ENCODE peak calls at places on chromosomes 13 and 19, in seven cellular contexts. One of them, this sample, is unnamed.

GRCh38 chr13:28754698-28755545 is 36.2 kb upstream of the SLC46A3 start:
- DNase-seq in NCI-H2081: no peak
- DNase-seq in H7: peak
- DNase-seq in amniotic stem cell: no peak
- DNase-seq in CD8-positive, alpha-beta T cell: no peak
- DNase-seq in HTR-8/SVneo: no peak
- DNase-seq in NCI-H460: no peak
- DNase-seq in this sample: no peak

GRCh38 chr13:42652642-42653415 is 78.9 kb downstream of the TNFSF11 start:
- DNase-seq in NCI-H2081: no peak
- DNase-seq in H7: no peak
- DNase-seq in amniotic stem cell: no peak
- DNase-seq in CD8-positive, alpha-beta T cell: no peak
- DNase-seq in HTR-8/SVneo: no peak
- DNase-seq in NCI-H460: no peak
- DNase-seq in this sample: no peak

GRCh38 chr13:37289212-37289935 is 183.9 kb upstream of the CSNK1A1L start:
- DNase-seq in NCI-H2081: no peak
- DNase-seq in H7: no peak
- DNase-seq in amniotic stem cell: no peak
- DNase-seq in CD8-positive, alpha-beta T cell: no peak
- DNase-seq in HTR-8/SVneo: no peak
- DNase-seq in NCI-H460: no peak
- DNase-seq in this sample: no peak

GRCh38 chr19:17415107-17415506 is 4.7 kb upstream of the MVB12A start:
- DNase-seq in NCI-H2081: no peak
- DNase-seq in H7: peak
- DNase-seq in amniotic stem cell: no peak
- DNase-seq in CD8-positive, alpha-beta T cell: no peak
- DNase-seq in HTR-8/SVneo: no peak
- DNase-seq in NCI-H460: no peak
- DNase-seq in this sample: no peak

GRCh38 chr19:16268676-16269319 is 55.8 kb upstream of the KLF2 start:
- DNase-seq in NCI-H2081: no peak
- DNase-seq in H7: no peak
- DNase-seq in amniotic stem cell: no peak
- DNase-seq in CD8-positive, alpha-beta T cell: peak
- DNase-seq in HTR-8/SVneo: no peak
- DNase-seq in NCI-H460: no peak
- DNase-seq in this sample: no peak

GRCh38 chr19:15248648-15249559 is 16.7 kb upstream of the EPHX3 start:
- DNase-seq in NCI-H2081: no peak
- DNase-seq in H7: no peak
- DNase-seq in amniotic stem cell: peak
- DNase-seq in CD8-positive, alpha-beta T cell: no peak
- DNase-seq in HTR-8/SVneo: peak
- DNase-seq in NCI-H460: peak
- DNase-seq in this sample: no peak

GRCh38 chr13:97302611-97303010 is 80.5 kb downstream of the MBNL2 start:
- DNase-seq in NCI-H2081: no peak
- DNase-seq in H7: no peak
- DNase-seq in amniotic stem cell: no peak
- DNase-seq in CD8-positive, alpha-beta T cell: no peak
- DNase-seq in HTR-8/SVneo: no peak
- DNase-seq in NCI-H460: no peak
- DNase-seq in this sample: no peak

GRCh38 chr19:18320865-18321728 is 1.8 kb downstream of the LSM4 start:
- DNase-seq in NCI-H2081: no peak
- DNase-seq in H7: no peak
- DNase-seq in amniotic stem cell: no peak
- DNase-seq in CD8-positive, alpha-beta T cell: no peak
- DNase-seq in HTR-8/SVneo: no peak
- DNase-seq in NCI-H460: no peak
- DNase-seq in this sample: no peak

GRCh38 chr19:49921871-49922755 is 6.9 kb upstream of the ATF5 start:
- DNase-seq in NCI-H2081: no peak
- DNase-seq in H7: peak
- DNase-seq in amniotic stem cell: peak
- DNase-seq in CD8-positive, alpha-beta T cell: no peak
- DNase-seq in HTR-8/SVneo: no peak
- DNase-seq in NCI-H460: no peak
- DNase-seq in this sample: no peak

GRCh38 chr19:33408116-33408515 is 34.6 kb downstream of the CEBPG start:
- DNase-seq in NCI-H2081: no peak
- DNase-seq in H7: no peak
- DNase-seq in amniotic stem cell: no peak
- DNase-seq in CD8-positive, alpha-beta T cell: no peak
- DNase-seq in HTR-8/SVneo: no peak
- DNase-seq in NCI-H460: no peak
- DNase-seq in this sample: no peak

GRCh38 chr13:56528040-56528760 is 612.5 kb upstream of the PRR20A start:
- DNase-seq in NCI-H2081: peak
- DNase-seq in H7: no peak
- DNase-seq in amniotic stem cell: no peak
- DNase-seq in CD8-positive, alpha-beta T cell: no peak
- DNase-seq in HTR-8/SVneo: no peak
- DNase-seq in NCI-H460: no peak
- DNase-seq in this sample: peak

GRCh38 chr19:33440241-33440640 is 66.7 kb downstream of the CEBPG start:
- DNase-seq in NCI-H2081: no peak
- DNase-seq in H7: no peak
- DNase-seq in amniotic stem cell: no peak
- DNase-seq in CD8-positive, alpha-beta T cell: no peak
- DNase-seq in HTR-8/SVneo: no peak
- DNase-seq in NCI-H460: no peak
- DNase-seq in this sample: no peak

GRCh38 chr19:55452381-55453325 is 8.8 kb downstream of the ISOC2 start:
- DNase-seq in NCI-H2081: peak
- DNase-seq in H7: peak
- DNase-seq in amniotic stem cell: no peak
- DNase-seq in CD8-positive, alpha-beta T cell: peak
- DNase-seq in HTR-8/SVneo: peak
- DNase-seq in NCI-H460: peak
- DNase-seq in this sample: no peak

GRCh38 chr19:5290336-5291262 is 50.0 kb downstream of the PTPRS start:
- DNase-seq in NCI-H2081: no peak
- DNase-seq in H7: peak
- DNase-seq in amniotic stem cell: no peak
- DNase-seq in CD8-positive, alpha-beta T cell: no peak
- DNase-seq in HTR-8/SVneo: no peak
- DNase-seq in NCI-H460: no peak
- DNase-seq in this sample: no peak

GRCh38 chr13:26017932-26018690 is 33.7 kb downstream of the SHISA2 start:
- DNase-seq in NCI-H2081: no peak
- DNase-seq in H7: no peak
- DNase-seq in amniotic stem cell: no peak
- DNase-seq in CD8-positive, alpha-beta T cell: no peak
- DNase-seq in HTR-8/SVneo: no peak
- DNase-seq in NCI-H460: no peak
- DNase-seq in this sample: no peak